ENCODE peak calls at places on chromosome 4, in seven cellular contexts. J is tibial nerve, V is cardiac muscle cell, R is Peyer's patch, S is psoas muscle, K is left ventricle myocardium inferior, H is lower lobe of right lung. W is an unnamed sample.

GRCh38 chr4:187235456-187236170 is 512.0 kb upstream of the FAT1 start:
- DNase-seq in J (no peak), V (no peak), R (no peak), S (no peak), K (no peak), H (no peak), W (no peak)

GRCh38 chr4:137471895-137472294 is 60.4 kb downstream of the PCDH18 start:
- DNase-seq in J (no peak), V (no peak), R (no peak), S (no peak), K (no peak), H (no peak), W (no peak)

GRCh38 chr4:39037491-39037825 is 5.2 kb upstream of the TMEM156 start:
- DNase-seq in J (no peak), V (no peak), R (no peak), S (no peak), K (no peak), H (no peak), W (no peak)

GRCh38 chr4:113684534-113685091 is 76.9 kb downstream of the CAMK2D start:
- DNase-seq in J (peak; percentile 21), V (peak; percentile 42), R (no peak), S (peak; percentile 83), K (peak; percentile 71), H (no peak), W (no peak)

GRCh38 chr4:140372607-140373327 is 679 bp upstream of the SCOC start:
- DNase-seq in J (no peak), V (peak; percentile 14), R (peak; percentile 33), S (no peak), K (no peak), H (no peak), W (no peak)

GRCh38 chr4:7828926-7829325 is 110.7 kb downstream of the AFAP1 start:
- DNase-seq in J (no peak), V (peak; percentile 71), R (no peak), S (no peak), K (no peak), H (no peak), W (no peak)

GRCh38 chr4:13860126-13860525 is 232.6 kb upstream of the BOD1L1 start:
- DNase-seq in J (no peak), V (peak; percentile 23), R (no peak), S (no peak), K (no peak), H (no peak), W (no peak)

GRCh38 chr4:11623726-11624037 is 195.0 kb upstream of the HS3ST1 start:
- DNase-seq in J (no peak), V (peak; percentile 41), R (peak; percentile 17), S (no peak), K (peak; percentile 25), H (no peak), W (peak; percentile 17)

GRCh38 chr4:138234254-138234653 is 7.9 kb downstream of the SLC7A11 start:
- DNase-seq in J (no peak), V (no peak), R (no peak), S (no peak), K (no peak), H (no peak), W (no peak)

GRCh38 chr4:10074767-10075105 is 41.9 kb downstream of the WDR1 start:
- DNase-seq in J (no peak), V (peak; percentile 60), R (no peak), S (no peak), K (peak; percentile 13), H (no peak), W (no peak)

GRCh38 chr4:86508436-86508835 is 85.7 kb upstream of the PTPN13 start:
- DNase-seq in J (no peak), V (no peak), R (no peak), S (no peak), K (no peak), H (no peak), W (no peak)

GRCh38 chr4:181971973-181972372 is 271.2 kb upstream of the TENM3 start:
- DNase-seq in J (no peak), V (peak; percentile 70), R (no peak), S (no peak), K (peak; percentile 22), H (no peak), W (no peak)

GRCh38 chr4:6492027-6492590 is 19.7 kb upstream of the PPP2R2C start:
- DNase-seq in J (no peak), V (no peak), R (no peak), S (no peak), K (no peak), H (no peak), W (no peak)

GRCh38 chr4:164551713-164552040 is 202.3 kb upstream of the SMIM31 start:
- DNase-seq in J (no peak), V (no peak), R (no peak), S (no peak), K (no peak), H (no peak), W (no peak)

GRCh38 chr4:12636191-12636590 is 847.9 kb downstream of the RAB28 start:
- DNase-seq in J (no peak), V (peak; percentile 27), R (no peak), S (no peak), K (no peak), H (no peak), W (no peak)

GRCh38 chr4:185086053-185086452 is 57.0 kb upstream of the SLC25A4 start:
- DNase-seq in J (no peak), V (no peak), R (no peak), S (no peak), K (no peak), H (no peak), W (no peak)

GRCh38 chr4:128654465-128654864 is 155.0 kb upstream of the JADE1 start:
- DNase-seq in J (no peak), V (no peak), R (no peak), S (no peak), K (no peak), H (no peak), W (no peak)
- H3K27ac ChIP-seq in J (peak overlapping the region; percentile 18), V (no peak overlapping the region), R (no peak overlapping the region), S (no peak overlapping the region), K (peak overlapping the region; percentile 85), H (peak overlapping the region; percentile 15), W (no peak overlapping the region)

DNA sequence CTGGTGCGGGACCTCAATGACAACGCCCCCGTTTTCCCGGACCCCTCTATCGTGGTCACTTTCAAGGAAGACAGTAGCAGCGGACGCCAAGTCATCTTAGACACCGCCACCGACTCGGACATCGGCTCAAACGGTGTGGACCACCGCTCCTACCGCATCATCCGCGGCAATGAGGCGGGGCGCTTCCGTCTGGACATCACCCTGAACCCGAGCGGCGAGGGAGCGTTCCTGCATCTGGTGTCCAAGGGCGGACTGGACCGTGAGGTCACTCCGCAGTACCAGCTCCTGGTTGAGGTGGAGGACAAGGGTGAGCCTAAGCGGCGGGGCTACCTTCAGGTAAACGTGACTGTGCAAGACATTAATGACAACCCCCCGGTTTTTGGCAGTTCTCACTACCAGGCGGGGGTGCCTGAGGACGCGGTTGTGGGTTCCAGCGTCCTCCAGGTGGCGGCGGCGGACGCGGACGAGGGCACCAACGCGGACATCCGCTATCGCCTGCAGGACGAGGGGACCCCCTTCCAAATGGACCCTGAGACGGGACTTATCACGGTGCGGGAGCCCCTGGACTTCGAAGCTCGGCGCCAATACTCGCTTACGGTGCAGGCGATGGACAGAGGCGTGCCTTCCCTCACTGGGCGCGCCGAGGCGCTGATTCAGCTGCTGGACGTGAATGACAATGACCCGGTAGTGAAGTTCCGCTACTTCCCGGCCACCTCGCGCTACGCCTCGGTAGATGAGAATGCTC is 2.2 kb downstream of the FAT4 start:
- DNase-seq in J (peak; percentile 18), V (peak; percentile 37), R (no peak), S (peak; percentile 76), K (peak; percentile 40), H (peak; percentile 55), W (peak; percentile 15)
- H3K4me3 ChIP-seq in J (peak overlapping the region; percentile 75), V (peak overlapping the region; percentile 90), R (peak overlapping the region; percentile 49), S (peak overlapping the region; percentile 93), K (peak overlapping the region; percentile 94), H (peak overlapping the region; percentile 72), W (peak overlapping the region; percentile 73)

DNA sequence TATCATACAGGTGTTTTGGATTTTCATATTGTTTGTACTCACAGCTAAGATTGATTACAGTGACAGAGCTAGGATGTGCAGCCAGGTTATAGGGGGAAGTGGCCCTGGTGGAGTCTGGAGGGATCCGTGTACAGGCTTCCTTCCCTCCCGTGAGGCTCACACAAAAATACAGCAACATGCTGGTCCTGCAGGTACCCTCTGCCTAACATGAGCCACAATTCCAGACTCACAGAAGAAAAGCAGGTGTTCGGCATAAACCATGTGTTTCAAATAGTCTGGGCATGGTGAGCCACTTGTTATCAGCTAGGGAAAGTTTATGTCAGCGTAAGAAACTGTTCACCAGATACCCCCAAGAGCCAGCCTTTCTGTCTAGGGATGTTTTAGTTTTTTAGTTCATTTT is 82.9 kb downstream of the HTT start:
- DNase-seq in J (no peak), V (no peak), R (no peak), S (no peak), K (no peak), H (no peak), W (no peak)
- H3K36me3 ChIP-seq in J (peaks cover 14% of the 10 kb centered on the region), V (peaks cover 23% of the 10 kb centered on the region), R (peaks cover 97% of the 10 kb centered on the region), S (peaks cover 91% of the 10 kb centered on the region), K (peaks cover 91% of the 10 kb centered on the region), H (peaks cover 92% of the 10 kb centered on the region), W (no peaks in the 10 kb centered on the region)

GRCh38 chr4:88697113-88697512 is 516 bp downstream of the NAP1L5 start:
- DNase-seq in J (peak; percentile 17), V (peak; percentile 49), R (no peak), S (no peak), K (no peak), H (no peak), W (no peak)
- H3K27ac ChIP-seq in J (peak overlapping the region; percentile 91), V (no peak overlapping the region), R (peak overlapping the region; percentile 65), S (peak overlapping the region; percentile 72), K (peak overlapping the region; percentile 65), H (peak overlapping the region; percentile 47), W (no peak overlapping the region)

GRCh38 chr4:78781086-78781630 is 5.0 kb downstream of the BMP2K start:
- DNase-seq in J (no peak), V (no peak), R (no peak), S (no peak), K (no peak), H (no peak), W (no peak)

GRCh38 chr4:78781925-78782324 is 5.8 kb downstream of the BMP2K start:
- DNase-seq in J (no peak), V (no peak), R (no peak), S (no peak), K (no peak), H (no peak), W (no peak)

GRCh38 chr4:78779280-78779679 is 3.1 kb downstream of the BMP2K start:
- DNase-seq in J (no peak), V (no peak), R (no peak), S (no peak), K (no peak), H (no peak), W (no peak)

GRCh38 chr4:78778530-78778929 is 2.4 kb downstream of the BMP2K start:
- DNase-seq in J (no peak), V (no peak), R (no peak), S (no peak), K (no peak), H (no peak), W (no peak)

DNA sequence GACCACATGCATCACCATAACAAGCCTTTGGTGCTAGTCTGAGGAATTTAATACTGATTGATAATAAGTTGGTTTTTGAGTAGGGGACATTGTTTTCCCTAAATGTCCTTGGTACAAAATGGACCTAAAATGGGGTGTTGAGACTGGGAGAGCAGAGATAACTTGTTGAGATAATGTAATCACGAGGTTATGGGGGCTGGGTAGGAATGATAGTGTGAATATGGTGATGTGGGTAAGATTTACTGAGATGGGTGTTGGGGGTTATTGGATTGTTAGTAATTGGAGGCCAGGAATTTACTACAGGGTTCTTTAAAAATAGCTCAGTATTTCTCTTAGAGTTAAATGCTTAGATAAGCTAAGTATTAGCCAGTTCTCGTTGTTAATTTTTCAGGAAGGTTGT is 3.9 kb downstream of the BMP2K start:
- DNase-seq in J (no peak), V (no peak), R (no peak), S (no peak), K (no peak), H (no peak), W (no peak)
- H3K4me3 ChIP-seq in J (no peak overlapping the region), V (no peak overlapping the region), R (no peak overlapping the region), S (peak overlapping the region; percentile 90), K (peak overlapping the region; percentile 90), H (no peak overlapping the region), W (no peak overlapping the region)